ENCODE peak calls at places on chromosomes 6 and 20, in six cellular contexts. One of them, this sample, is unnamed.

GRCh38 chr6:93848011-93848620 is 428.8 kb upstream of the EPHA7 start:
- DNase-seq in ascending aorta: no peak
- DNase-seq in heart right ventricle: no peak
- DNase-seq in fibroblast of lung: no peak
- DNase-seq in Calu3: no peak
- DNase-seq in AG04450: no peak
- DNase-seq in this sample: no peak

GRCh38 chr20:36303020-36303595 is 3.0 kb upstream of the DLGAP4 start:
- DNase-seq in ascending aorta: no peak
- DNase-seq in heart right ventricle: no peak
- DNase-seq in fibroblast of lung: no peak
- DNase-seq in Calu3: no peak
- DNase-seq in AG04450: no peak
- DNase-seq in this sample: no peak

GRCh38 chr6:158068893-158069799 is 87.5 kb downstream of the SYNJ2 start:
- DNase-seq in ascending aorta: peak
- DNase-seq in heart right ventricle: no peak
- DNase-seq in fibroblast of lung: peak
- DNase-seq in Calu3: peak
- DNase-seq in AG04450: no peak
- DNase-seq in this sample: no peak

GRCh38 chr6:169420912-169421543 is 167.4 kb upstream of the THBS2 start:
- DNase-seq in ascending aorta: no peak
- DNase-seq in heart right ventricle: no peak
- DNase-seq in fibroblast of lung: peak
- DNase-seq in Calu3: no peak
- DNase-seq in AG04450: no peak
- DNase-seq in this sample: no peak

GRCh38 chr20:25336561-25337422 is 53.8 kb downstream of the ABHD12 start:
- DNase-seq in ascending aorta: no peak
- DNase-seq in heart right ventricle: peak
- DNase-seq in fibroblast of lung: peak
- DNase-seq in Calu3: no peak
- DNase-seq in AG04450: no peak
- DNase-seq in this sample: no peak

GRCh38 chr20:59062057-59062456 is 19.5 kb upstream of the PRELID3B start:
- DNase-seq in ascending aorta: no peak
- DNase-seq in heart right ventricle: no peak
- DNase-seq in fibroblast of lung: no peak
- DNase-seq in Calu3: no peak
- DNase-seq in AG04450: no peak
- DNase-seq in this sample: no peak

GRCh38 chr6:115821798-115822197 is 238.9 kb downstream of the FRK start:
- DNase-seq in ascending aorta: no peak
- DNase-seq in heart right ventricle: no peak
- DNase-seq in fibroblast of lung: no peak
- DNase-seq in Calu3: no peak
- DNase-seq in AG04450: no peak
- DNase-seq in this sample: no peak

GRCh38 chr20:61494763-61495595 is 242.9 kb downstream of the CDH4 start:
- DNase-seq in ascending aorta: no peak
- DNase-seq in heart right ventricle: no peak
- DNase-seq in fibroblast of lung: no peak
- DNase-seq in Calu3: no peak
- DNase-seq in AG04450: no peak
- DNase-seq in this sample: no peak

GRCh38 chr6:11354019-11354418 is 121.6 kb upstream of the NEDD9 start:
- DNase-seq in ascending aorta: peak
- DNase-seq in heart right ventricle: peak
- DNase-seq in fibroblast of lung: peak
- DNase-seq in Calu3: no peak
- DNase-seq in AG04450: peak
- DNase-seq in this sample: no peak

GRCh38 chr6:40881501-40881900 is 157.5 kb downstream of the UNC5CL start:
- DNase-seq in ascending aorta: no peak
- DNase-seq in heart right ventricle: no peak
- DNase-seq in fibroblast of lung: no peak
- DNase-seq in Calu3: no peak
- DNase-seq in AG04450: no peak
- DNase-seq in this sample: no peak

GRCh38 chr6:7691675-7692452 is 34.0 kb upstream of the BMP6 start:
- DNase-seq in ascending aorta: no peak
- DNase-seq in heart right ventricle: no peak
- DNase-seq in fibroblast of lung: no peak
- DNase-seq in Calu3: peak
- DNase-seq in AG04450: no peak
- DNase-seq in this sample: no peak

GRCh38 chr20:63135411-63135810 is 80.5 kb downstream of the YTHDF1 start:
- DNase-seq in ascending aorta: no peak
- DNase-seq in heart right ventricle: no peak
- DNase-seq in fibroblast of lung: no peak
- DNase-seq in Calu3: no peak
- DNase-seq in AG04450: no peak
- DNase-seq in this sample: no peak

GRCh38 chr6:137512768-137513605 is 18.8 kb upstream of the OLIG3 start:
- DNase-seq in ascending aorta: no peak
- DNase-seq in heart right ventricle: no peak
- DNase-seq in fibroblast of lung: no peak
- DNase-seq in Calu3: no peak
- DNase-seq in AG04450: no peak
- DNase-seq in this sample: no peak

GRCh38 chr20:62555642-62556420 is 80.0 kb upstream of the GATA5 start:
- DNase-seq in ascending aorta: no peak
- DNase-seq in heart right ventricle: no peak
- DNase-seq in fibroblast of lung: no peak
- DNase-seq in Calu3: no peak
- DNase-seq in AG04450: no peak
- DNase-seq in this sample: no peak

GRCh38 chr6:117506180-117506835 is 23.8 kb downstream of the DCBLD1 start:
- DNase-seq in ascending aorta: no peak
- DNase-seq in heart right ventricle: no peak
- DNase-seq in fibroblast of lung: peak
- DNase-seq in Calu3: no peak
- DNase-seq in AG04450: no peak
- DNase-seq in this sample: no peak

GRCh38 chr6:123940551-123940950 is 136.9 kb downstream of the NKAIN2 start:
- DNase-seq in ascending aorta: no peak
- DNase-seq in heart right ventricle: no peak
- DNase-seq in fibroblast of lung: peak
- DNase-seq in Calu3: no peak
- DNase-seq in AG04450: peak
- DNase-seq in this sample: no peak

GRCh38 chr6:14354919-14355572 is 237.5 kb downstream of the CD83 start:
- DNase-seq in ascending aorta: peak
- DNase-seq in heart right ventricle: peak
- DNase-seq in fibroblast of lung: peak
- DNase-seq in Calu3: peak
- DNase-seq in AG04450: peak
- DNase-seq in this sample: no peak

GRCh38 chr6:42113929-42114636 is 28.3 kb downstream of the C6orf132 start:
- DNase-seq in ascending aorta: no peak
- DNase-seq in heart right ventricle: no peak
- DNase-seq in fibroblast of lung: no peak
- DNase-seq in Calu3: peak
- DNase-seq in AG04450: no peak
- DNase-seq in this sample: peak

GRCh38 chr20:21396045-21396893 is 1.1 kb downstream of the NKX2-4 start:
- DNase-seq in ascending aorta: no peak
- DNase-seq in heart right ventricle: no peak
- DNase-seq in fibroblast of lung: no peak
- DNase-seq in Calu3: no peak
- DNase-seq in AG04450: no peak
- DNase-seq in this sample: no peak

GRCh38 chr6:2807342-2808090 is 34.1 kb downstream of the SERPINB1 start:
- DNase-seq in ascending aorta: no peak
- DNase-seq in heart right ventricle: no peak
- DNase-seq in fibroblast of lung: no peak
- DNase-seq in Calu3: no peak
- DNase-seq in AG04450: no peak
- DNase-seq in this sample: no peak

GRCh38 chr6:139230421-139230840 is 61.4 kb downstream of the TXLNB start:
- DNase-seq in ascending aorta: no peak
- DNase-seq in heart right ventricle: no peak
- DNase-seq in fibroblast of lung: peak
- DNase-seq in Calu3: no peak
- DNase-seq in AG04450: no peak
- DNase-seq in this sample: no peak

GRCh38 chr20:38590682-38591483 is 9.9 kb downstream of the ADIG start:
- DNase-seq in ascending aorta: no peak
- DNase-seq in heart right ventricle: no peak
- DNase-seq in fibroblast of lung: no peak
- DNase-seq in Calu3: no peak
- DNase-seq in AG04450: no peak
- DNase-seq in this sample: no peak

DNA sequence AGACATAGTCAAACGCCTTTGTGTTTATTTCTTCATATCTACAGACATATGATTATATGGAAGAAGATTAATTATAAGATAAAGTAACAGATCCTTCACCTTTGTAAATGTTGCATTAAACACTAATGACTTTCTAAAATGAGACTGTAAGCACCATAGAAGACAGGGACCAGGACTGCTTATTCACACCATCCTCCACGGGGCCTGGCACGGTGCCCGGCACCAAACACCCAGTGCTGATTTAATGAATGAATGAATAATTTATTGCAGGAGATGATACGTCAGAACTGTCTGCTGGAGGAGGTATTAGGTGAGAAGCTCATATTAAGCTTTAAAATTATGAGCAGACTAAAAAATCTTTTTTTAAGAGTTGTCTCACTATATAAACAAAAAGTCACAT is 88.3 kb downstream of the SLX4IP start:
- DNase-seq in ascending aorta: no peak
- DNase-seq in heart right ventricle: no peak
- DNase-seq in fibroblast of lung: no peak
- DNase-seq in Calu3: no peak
- DNase-seq in AG04450: no peak
- DNase-seq in this sample: no peak
- TF ChIP-seq CTCF in ascending aorta: no peak
- TF ChIP-seq CTCF in heart right ventricle: no peak
- TF ChIP-seq CTCF in fibroblast of lung: no peak
- TF ChIP-seq CTCF in Calu3: no peak
- TF ChIP-seq CTCF in AG04450: no peak
- TF ChIP-seq CTCF in this sample: no peak

GRCh38 chr6:113089056-113089455 is 741.9 kb downstream of the RFPL4B start:
- DNase-seq in ascending aorta: no peak
- DNase-seq in heart right ventricle: no peak
- DNase-seq in fibroblast of lung: no peak
- DNase-seq in Calu3: no peak
- DNase-seq in AG04450: no peak
- DNase-seq in this sample: no peak
- TF ChIP-seq CTCF in ascending aorta: no peak
- TF ChIP-seq CTCF in heart right ventricle: no peak
- TF ChIP-seq CTCF in fibroblast of lung: no peak
- TF ChIP-seq CTCF in Calu3: no peak
- TF ChIP-seq CTCF in AG04450: no peak
- TF ChIP-seq CTCF in this sample: peak

DNA sequence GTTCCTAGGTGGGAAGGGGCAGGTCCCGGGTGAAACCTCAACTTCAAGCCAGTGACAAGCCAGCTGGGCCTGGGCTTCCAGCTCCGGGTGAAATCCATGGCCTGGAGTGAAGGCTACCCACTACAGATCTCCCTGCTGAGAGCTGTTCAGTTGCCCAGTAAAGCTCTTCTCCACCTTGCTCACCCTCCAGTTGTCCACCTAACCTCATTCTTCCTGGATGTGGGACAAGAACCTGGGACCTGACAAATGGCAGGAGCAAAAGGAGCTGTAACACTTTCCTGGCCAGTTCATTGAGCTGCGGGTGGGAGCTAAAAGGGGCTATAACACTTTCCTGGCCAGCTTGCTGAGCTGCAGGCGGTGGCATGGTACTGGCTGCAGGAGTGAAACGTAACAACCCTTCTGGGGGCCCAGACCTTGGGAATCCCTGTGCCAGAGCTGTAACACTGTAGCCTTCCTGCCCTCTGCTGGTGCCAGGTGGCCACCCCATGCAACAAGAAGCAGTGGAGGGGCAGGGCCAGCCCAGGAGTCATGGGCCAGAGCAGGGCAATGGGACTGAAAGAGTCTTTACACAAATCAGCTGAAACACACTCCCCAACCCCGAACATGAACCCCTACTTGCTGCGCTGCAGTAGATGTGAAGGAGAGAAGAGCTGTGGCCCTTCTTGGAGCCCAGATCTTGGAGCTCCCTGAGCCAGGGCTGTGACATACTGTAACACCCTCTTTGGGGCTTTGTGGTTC is 3.6 kb upstream of the HINT3 start:
- DNase-seq in ascending aorta: no peak
- DNase-seq in heart right ventricle: no peak
- DNase-seq in fibroblast of lung: no peak
- DNase-seq in Calu3: peak
- DNase-seq in AG04450: no peak
- DNase-seq in this sample: no peak
- TF ChIP-seq CTCF in ascending aorta: no peak
- TF ChIP-seq CTCF in heart right ventricle: no peak
- TF ChIP-seq CTCF in fibroblast of lung: peak
- TF ChIP-seq CTCF in Calu3: no peak
- TF ChIP-seq CTCF in AG04450: peak
- TF ChIP-seq CTCF in this sample: peak

GRCh38 chr6:99613398-99613704 is 6.7 kb downstream of the PRDM13 start:
- DNase-seq in ascending aorta: no peak
- DNase-seq in heart right ventricle: no peak
- DNase-seq in fibroblast of lung: peak
- DNase-seq in Calu3: peak
- DNase-seq in AG04450: no peak
- DNase-seq in this sample: no peak
- TF ChIP-seq CTCF in ascending aorta: no peak
- TF ChIP-seq CTCF in heart right ventricle: peak
- TF ChIP-seq CTCF in fibroblast of lung: peak
- TF ChIP-seq CTCF in Calu3: peak
- TF ChIP-seq CTCF in AG04450: peak
- TF ChIP-seq CTCF in this sample: no peak

GRCh38 chr20:50730765-50731054 is 670 bp upstream of the PARD6B start:
- DNase-seq in ascending aorta: no peak
- DNase-seq in heart right ventricle: no peak
- DNase-seq in fibroblast of lung: no peak
- DNase-seq in Calu3: no peak
- DNase-seq in AG04450: no peak
- DNase-seq in this sample: no peak
- TF ChIP-seq CTCF in ascending aorta: no peak
- TF ChIP-seq CTCF in heart right ventricle: no peak
- TF ChIP-seq CTCF in fibroblast of lung: no peak
- TF ChIP-seq CTCF in Calu3: no peak
- TF ChIP-seq CTCF in AG04450: no peak
- TF ChIP-seq CTCF in this sample: no peak

GRCh38 chr6:81073323-81073722 is 679.2 kb downstream of the TENT5A start:
- DNase-seq in ascending aorta: no peak
- DNase-seq in heart right ventricle: no peak
- DNase-seq in fibroblast of lung: no peak
- DNase-seq in Calu3: no peak
- DNase-seq in AG04450: no peak
- DNase-seq in this sample: no peak

DNA sequence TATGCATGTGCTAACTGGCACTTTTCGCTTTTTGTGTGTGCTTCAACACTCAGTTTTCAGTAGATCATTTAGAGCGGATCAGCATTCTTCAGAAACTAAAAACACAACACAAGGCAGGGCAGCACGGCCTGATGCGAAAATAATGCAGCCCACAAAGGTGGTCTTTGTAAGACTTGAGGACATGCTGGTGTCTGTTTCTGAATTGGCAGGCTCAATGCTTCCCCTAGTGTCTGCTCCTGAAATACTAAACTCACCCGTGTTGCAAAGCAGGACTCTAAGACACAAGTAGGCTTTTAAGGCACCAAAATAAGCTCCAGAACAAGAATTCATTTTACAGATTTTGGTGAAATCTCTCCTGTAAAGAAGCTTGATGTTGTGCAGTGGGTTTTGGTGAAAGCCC is 676.5 kb downstream of the TENT5A start:
- DNase-seq in ascending aorta: no peak
- DNase-seq in heart right ventricle: no peak
- DNase-seq in fibroblast of lung: peak
- DNase-seq in Calu3: no peak
- DNase-seq in AG04450: no peak
- DNase-seq in this sample: no peak
- TF ChIP-seq CTCF in ascending aorta: no peak
- TF ChIP-seq CTCF in heart right ventricle: peak
- TF ChIP-seq CTCF in fibroblast of lung: peak
- TF ChIP-seq CTCF in Calu3: peak
- TF ChIP-seq CTCF in AG04450: peak
- TF ChIP-seq CTCF in this sample: peak

This sample was measured in epithelial cell of proximal tubule.